ENCODE peak calls at places on chromosomes 7 and 10, in six cellular contexts. One of them, this sample, is unnamed.

GRCh38 chr7:114979388-114979787 is 57.5 kb downstream of the MDFIC start:
- DNase-seq in stimulated activated CD4-positive, alpha-beta T cell treated with anti-CD3 and anti-CD28 coated beads, Interleukin-1b, Interleukin-23, amount 100 ng/mL, for 1 hour: no peak
- DNase-seq in left ventricle myocardium inferior: peak; percentile 37
- DNase-seq in stimulated activated CD8-positive, alpha-beta memory T cell treated with anti-CD3 and anti-CD28 coated beads, Interleukin-4, amount 100 ng/mL, for 4 hours: no peak
- DNase-seq in HTR-8/SVneo: no peak
- DNase-seq in activated CD4-positive, alpha-beta T cell treated with anti-CD3 and anti-CD28 coated beads, Interleukin-2, amount 50 U/mL, for 1 hour: no peak
- DNase-seq in this sample: no peak

GRCh38 chr7:48875300-48875916 is 48.9 kb upstream of the CDC14C start:
- DNase-seq in left ventricle myocardium inferior: peak; percentile 25
- DNase-seq in HTR-8/SVneo: no peak
- DNase-seq in activated CD4-positive, alpha-beta T cell treated with anti-CD3 and anti-CD28 coated beads, Interleukin-2, amount 50 U/mL, for 1 hour: no peak
- DNase-seq in stimulated activated CD8-positive, alpha-beta memory T cell treated with anti-CD3 and anti-CD28 coated beads, Interleukin-4, amount 100 ng/mL, for 4 hours: no peak
- DNase-seq in stimulated activated CD4-positive, alpha-beta T cell treated with anti-CD3 and anti-CD28 coated beads, Interleukin-1b, Interleukin-23, amount 100 ng/mL, for 1 hour: no peak
- DNase-seq in this sample: peak; percentile 57

GRCh38 chr10:98556061-98556460 is 109.3 kb upstream of the HPS1 start:
- DNase-seq in HTR-8/SVneo: no peak
- DNase-seq in stimulated activated CD4-positive, alpha-beta T cell treated with anti-CD3 and anti-CD28 coated beads, Interleukin-1b, Interleukin-23, amount 100 ng/mL, for 1 hour: no peak
- DNase-seq in stimulated activated CD8-positive, alpha-beta memory T cell treated with anti-CD3 and anti-CD28 coated beads, Interleukin-4, amount 100 ng/mL, for 4 hours: no peak
- DNase-seq in activated CD4-positive, alpha-beta T cell treated with anti-CD3 and anti-CD28 coated beads, Interleukin-2, amount 50 U/mL, for 1 hour: no peak
- DNase-seq in left ventricle myocardium inferior: no peak
- DNase-seq in this sample: no peak

GRCh38 chr7:32163911-32164310 is 93.7 kb upstream of the PDE1C start:
- DNase-seq in HTR-8/SVneo: no peak
- DNase-seq in stimulated activated CD4-positive, alpha-beta T cell treated with anti-CD3 and anti-CD28 coated beads, Interleukin-1b, Interleukin-23, amount 100 ng/mL, for 1 hour: no peak
- DNase-seq in left ventricle myocardium inferior: no peak
- DNase-seq in stimulated activated CD8-positive, alpha-beta memory T cell treated with anti-CD3 and anti-CD28 coated beads, Interleukin-4, amount 100 ng/mL, for 4 hours: no peak
- DNase-seq in activated CD4-positive, alpha-beta T cell treated with anti-CD3 and anti-CD28 coated beads, Interleukin-2, amount 50 U/mL, for 1 hour: no peak
- DNase-seq in this sample: no peak

GRCh38 chr7:107103369-107103768 is 58.9 kb downstream of the PRKAR2B start:
- DNase-seq in activated CD4-positive, alpha-beta T cell treated with anti-CD3 and anti-CD28 coated beads, Interleukin-2, amount 50 U/mL, for 1 hour: no peak
- DNase-seq in stimulated activated CD4-positive, alpha-beta T cell treated with anti-CD3 and anti-CD28 coated beads, Interleukin-1b, Interleukin-23, amount 100 ng/mL, for 1 hour: no peak
- DNase-seq in left ventricle myocardium inferior: no peak
- DNase-seq in HTR-8/SVneo: peak; percentile 57
- DNase-seq in stimulated activated CD8-positive, alpha-beta memory T cell treated with anti-CD3 and anti-CD28 coated beads, Interleukin-4, amount 100 ng/mL, for 4 hours: no peak
- DNase-seq in this sample: no peak

GRCh38 chr7:29332027-29332806 is 137.6 kb downstream of the CHN2 start:
- DNase-seq in activated CD4-positive, alpha-beta T cell treated with anti-CD3 and anti-CD28 coated beads, Interleukin-2, amount 50 U/mL, for 1 hour: no peak
- DNase-seq in left ventricle myocardium inferior: no peak
- DNase-seq in stimulated activated CD4-positive, alpha-beta T cell treated with anti-CD3 and anti-CD28 coated beads, Interleukin-1b, Interleukin-23, amount 100 ng/mL, for 1 hour: no peak
- DNase-seq in HTR-8/SVneo: no peak
- DNase-seq in stimulated activated CD8-positive, alpha-beta memory T cell treated with anti-CD3 and anti-CD28 coated beads, Interleukin-4, amount 100 ng/mL, for 4 hours: no peak
- DNase-seq in this sample: no peak

GRCh38 chr10:113073549-113074189 is 123.6 kb downstream of the TCF7L2 start:
- DNase-seq in activated CD4-positive, alpha-beta T cell treated with anti-CD3 and anti-CD28 coated beads, Interleukin-2, amount 50 U/mL, for 1 hour: no peak
- DNase-seq in HTR-8/SVneo: peak; percentile 77
- DNase-seq in left ventricle myocardium inferior: peak; percentile 55
- DNase-seq in stimulated activated CD8-positive, alpha-beta memory T cell treated with anti-CD3 and anti-CD28 coated beads, Interleukin-4, amount 100 ng/mL, for 4 hours: no peak
- DNase-seq in stimulated activated CD4-positive, alpha-beta T cell treated with anti-CD3 and anti-CD28 coated beads, Interleukin-1b, Interleukin-23, amount 100 ng/mL, for 1 hour: no peak
- DNase-seq in this sample: no peak

GRCh38 chr10:68208424-68209042 is 23.4 kb downstream of the ATOH7 start:
- DNase-seq in activated CD4-positive, alpha-beta T cell treated with anti-CD3 and anti-CD28 coated beads, Interleukin-2, amount 50 U/mL, for 1 hour: no peak
- DNase-seq in stimulated activated CD4-positive, alpha-beta T cell treated with anti-CD3 and anti-CD28 coated beads, Interleukin-1b, Interleukin-23, amount 100 ng/mL, for 1 hour: no peak
- DNase-seq in stimulated activated CD8-positive, alpha-beta memory T cell treated with anti-CD3 and anti-CD28 coated beads, Interleukin-4, amount 100 ng/mL, for 4 hours: no peak
- DNase-seq in HTR-8/SVneo: peak; percentile 73
- DNase-seq in left ventricle myocardium inferior: no peak
- DNase-seq in this sample: peak; percentile 59

GRCh38 chr10:73907841-73908517 is 3.0 kb upstream of the PLAU start:
- DNase-seq in activated CD4-positive, alpha-beta T cell treated with anti-CD3 and anti-CD28 coated beads, Interleukin-2, amount 50 U/mL, for 1 hour: no peak
- DNase-seq in HTR-8/SVneo: no peak
- DNase-seq in stimulated activated CD4-positive, alpha-beta T cell treated with anti-CD3 and anti-CD28 coated beads, Interleukin-1b, Interleukin-23, amount 100 ng/mL, for 1 hour: no peak
- DNase-seq in left ventricle myocardium inferior: peak; percentile 44
- DNase-seq in stimulated activated CD8-positive, alpha-beta memory T cell treated with anti-CD3 and anti-CD28 coated beads, Interleukin-4, amount 100 ng/mL, for 4 hours: no peak
- DNase-seq in this sample: no peak

GRCh38 chr7:152462995-152463713 is 27.4 kb upstream of the KMT2C start:
- DNase-seq in activated CD4-positive, alpha-beta T cell treated with anti-CD3 and anti-CD28 coated beads, Interleukin-2, amount 50 U/mL, for 1 hour: no peak
- DNase-seq in stimulated activated CD8-positive, alpha-beta memory T cell treated with anti-CD3 and anti-CD28 coated beads, Interleukin-4, amount 100 ng/mL, for 4 hours: no peak
- DNase-seq in stimulated activated CD4-positive, alpha-beta T cell treated with anti-CD3 and anti-CD28 coated beads, Interleukin-1b, Interleukin-23, amount 100 ng/mL, for 1 hour: no peak
- DNase-seq in HTR-8/SVneo: peak; percentile 27
- DNase-seq in left ventricle myocardium inferior: no peak
- DNase-seq in this sample: peak; percentile 91

GRCh38 chr7:69517985-69518731 is 80.1 kb upstream of the AUTS2 start:
- DNase-seq in stimulated activated CD4-positive, alpha-beta T cell treated with anti-CD3 and anti-CD28 coated beads, Interleukin-1b, Interleukin-23, amount 100 ng/mL, for 1 hour: no peak
- DNase-seq in HTR-8/SVneo: no peak
- DNase-seq in activated CD4-positive, alpha-beta T cell treated with anti-CD3 and anti-CD28 coated beads, Interleukin-2, amount 50 U/mL, for 1 hour: no peak
- DNase-seq in left ventricle myocardium inferior: no peak
- DNase-seq in stimulated activated CD8-positive, alpha-beta memory T cell treated with anti-CD3 and anti-CD28 coated beads, Interleukin-4, amount 100 ng/mL, for 4 hours: no peak
- DNase-seq in this sample: peak; percentile 64

GRCh38 chr7:130358471-130358870 is 13.9 kb downstream of the CPA5 start:
- DNase-seq in stimulated activated CD8-positive, alpha-beta memory T cell treated with anti-CD3 and anti-CD28 coated beads, Interleukin-4, amount 100 ng/mL, for 4 hours: no peak
- DNase-seq in activated CD4-positive, alpha-beta T cell treated with anti-CD3 and anti-CD28 coated beads, Interleukin-2, amount 50 U/mL, for 1 hour: no peak
- DNase-seq in HTR-8/SVneo: no peak
- DNase-seq in stimulated activated CD4-positive, alpha-beta T cell treated with anti-CD3 and anti-CD28 coated beads, Interleukin-1b, Interleukin-23, amount 100 ng/mL, for 1 hour: no peak
- DNase-seq in left ventricle myocardium inferior: no peak
- DNase-seq in this sample: no peak

GRCh38 chr7:134473861-134474291 is 15.0 kb upstream of the AKR1B1 start:
- DNase-seq in activated CD4-positive, alpha-beta T cell treated with anti-CD3 and anti-CD28 coated beads, Interleukin-2, amount 50 U/mL, for 1 hour: no peak
- DNase-seq in left ventricle myocardium inferior: no peak
- DNase-seq in stimulated activated CD4-positive, alpha-beta T cell treated with anti-CD3 and anti-CD28 coated beads, Interleukin-1b, Interleukin-23, amount 100 ng/mL, for 1 hour: no peak
- DNase-seq in stimulated activated CD8-positive, alpha-beta memory T cell treated with anti-CD3 and anti-CD28 coated beads, Interleukin-4, amount 100 ng/mL, for 4 hours: no peak
- DNase-seq in HTR-8/SVneo: no peak
- DNase-seq in this sample: no peak

GRCh38 chr10:2094171-2094570 is 356.8 kb upstream of the ADARB2 start:
- DNase-seq in HTR-8/SVneo: no peak
- DNase-seq in left ventricle myocardium inferior: no peak
- DNase-seq in stimulated activated CD4-positive, alpha-beta T cell treated with anti-CD3 and anti-CD28 coated beads, Interleukin-1b, Interleukin-23, amount 100 ng/mL, for 1 hour: no peak
- DNase-seq in activated CD4-positive, alpha-beta T cell treated with anti-CD3 and anti-CD28 coated beads, Interleukin-2, amount 50 U/mL, for 1 hour: no peak
- DNase-seq in stimulated activated CD8-positive, alpha-beta memory T cell treated with anti-CD3 and anti-CD28 coated beads, Interleukin-4, amount 100 ng/mL, for 4 hours: no peak
- DNase-seq in this sample: no peak

GRCh38 chr10:73058057-73058591 is 38.5 kb downstream of the P4HA1 start:
- DNase-seq in HTR-8/SVneo: no peak
- DNase-seq in activated CD4-positive, alpha-beta T cell treated with anti-CD3 and anti-CD28 coated beads, Interleukin-2, amount 50 U/mL, for 1 hour: no peak
- DNase-seq in stimulated activated CD8-positive, alpha-beta memory T cell treated with anti-CD3 and anti-CD28 coated beads, Interleukin-4, amount 100 ng/mL, for 4 hours: no peak
- DNase-seq in stimulated activated CD4-positive, alpha-beta T cell treated with anti-CD3 and anti-CD28 coated beads, Interleukin-1b, Interleukin-23, amount 100 ng/mL, for 1 hour: no peak
- DNase-seq in left ventricle myocardium inferior: no peak
- DNase-seq in this sample: no peak

GRCh38 chr7:97079300-97079699 is 38.2 kb upstream of the SDHAF3 start:
- DNase-seq in stimulated activated CD8-positive, alpha-beta memory T cell treated with anti-CD3 and anti-CD28 coated beads, Interleukin-4, amount 100 ng/mL, for 4 hours: no peak
- DNase-seq in stimulated activated CD4-positive, alpha-beta T cell treated with anti-CD3 and anti-CD28 coated beads, Interleukin-1b, Interleukin-23, amount 100 ng/mL, for 1 hour: no peak
- DNase-seq in left ventricle myocardium inferior: no peak
- DNase-seq in activated CD4-positive, alpha-beta T cell treated with anti-CD3 and anti-CD28 coated beads, Interleukin-2, amount 50 U/mL, for 1 hour: no peak
- DNase-seq in HTR-8/SVneo: no peak
- DNase-seq in this sample: no peak

GRCh38 chr7:24920702-24921679 is 59.0 kb downstream of the OSBPL3 start:
- DNase-seq in stimulated activated CD4-positive, alpha-beta T cell treated with anti-CD3 and anti-CD28 coated beads, Interleukin-1b, Interleukin-23, amount 100 ng/mL, for 1 hour: no peak
- DNase-seq in stimulated activated CD8-positive, alpha-beta memory T cell treated with anti-CD3 and anti-CD28 coated beads, Interleukin-4, amount 100 ng/mL, for 4 hours: no peak
- DNase-seq in activated CD4-positive, alpha-beta T cell treated with anti-CD3 and anti-CD28 coated beads, Interleukin-2, amount 50 U/mL, for 1 hour: no peak
- DNase-seq in HTR-8/SVneo: no peak
- DNase-seq in left ventricle myocardium inferior: no peak
- DNase-seq in this sample: no peak

GRCh38 chr7:55898287-55898686 is 11.0 kb downstream of the ZNF713 start:
- DNase-seq in stimulated activated CD4-positive, alpha-beta T cell treated with anti-CD3 and anti-CD28 coated beads, Interleukin-1b, Interleukin-23, amount 100 ng/mL, for 1 hour: no peak
- DNase-seq in activated CD4-positive, alpha-beta T cell treated with anti-CD3 and anti-CD28 coated beads, Interleukin-2, amount 50 U/mL, for 1 hour: no peak
- DNase-seq in left ventricle myocardium inferior: no peak
- DNase-seq in HTR-8/SVneo: no peak
- DNase-seq in stimulated activated CD8-positive, alpha-beta memory T cell treated with anti-CD3 and anti-CD28 coated beads, Interleukin-4, amount 100 ng/mL, for 4 hours: no peak
- DNase-seq in this sample: no peak

GRCh38 chr7:157685430-157686284 is 348.9 kb downstream of the DNAJB6 start:
- DNase-seq in activated CD4-positive, alpha-beta T cell treated with anti-CD3 and anti-CD28 coated beads, Interleukin-2, amount 50 U/mL, for 1 hour: no peak
- DNase-seq in HTR-8/SVneo: no peak
- DNase-seq in stimulated activated CD4-positive, alpha-beta T cell treated with anti-CD3 and anti-CD28 coated beads, Interleukin-1b, Interleukin-23, amount 100 ng/mL, for 1 hour: no peak
- DNase-seq in left ventricle myocardium inferior: no peak
- DNase-seq in stimulated activated CD8-positive, alpha-beta memory T cell treated with anti-CD3 and anti-CD28 coated beads, Interleukin-4, amount 100 ng/mL, for 4 hours: no peak
- DNase-seq in this sample: peak; percentile 69

GRCh38 chr10:76649271-76649670 is 988.3 kb downstream of the KCNMA1 start:
- DNase-seq in left ventricle myocardium inferior: no peak
- DNase-seq in HTR-8/SVneo: no peak
- DNase-seq in stimulated activated CD8-positive, alpha-beta memory T cell treated with anti-CD3 and anti-CD28 coated beads, Interleukin-4, amount 100 ng/mL, for 4 hours: no peak
- DNase-seq in stimulated activated CD4-positive, alpha-beta T cell treated with anti-CD3 and anti-CD28 coated beads, Interleukin-1b, Interleukin-23, amount 100 ng/mL, for 1 hour: no peak
- DNase-seq in activated CD4-positive, alpha-beta T cell treated with anti-CD3 and anti-CD28 coated beads, Interleukin-2, amount 50 U/mL, for 1 hour: no peak
- DNase-seq in this sample: no peak

GRCh38 chr10:71246591-71247143 is 34.3 kb downstream of the UNC5B start:
- DNase-seq in stimulated activated CD4-positive, alpha-beta T cell treated with anti-CD3 and anti-CD28 coated beads, Interleukin-1b, Interleukin-23, amount 100 ng/mL, for 1 hour: no peak
- DNase-seq in HTR-8/SVneo: peak; percentile 30
- DNase-seq in stimulated activated CD8-positive, alpha-beta memory T cell treated with anti-CD3 and anti-CD28 coated beads, Interleukin-4, amount 100 ng/mL, for 4 hours: no peak
- DNase-seq in left ventricle myocardium inferior: peak; percentile 12
- DNase-seq in activated CD4-positive, alpha-beta T cell treated with anti-CD3 and anti-CD28 coated beads, Interleukin-2, amount 50 U/mL, for 1 hour: no peak
- DNase-seq in this sample: no peak

GRCh38 chr7:471866-472639 is 47.6 kb downstream of the PDGFA start:
- DNase-seq in HTR-8/SVneo: peak; percentile 79
- DNase-seq in activated CD4-positive, alpha-beta T cell treated with anti-CD3 and anti-CD28 coated beads, Interleukin-2, amount 50 U/mL, for 1 hour: no peak
- DNase-seq in stimulated activated CD4-positive, alpha-beta T cell treated with anti-CD3 and anti-CD28 coated beads, Interleukin-1b, Interleukin-23, amount 100 ng/mL, for 1 hour: no peak
- DNase-seq in stimulated activated CD8-positive, alpha-beta memory T cell treated with anti-CD3 and anti-CD28 coated beads, Interleukin-4, amount 100 ng/mL, for 4 hours: no peak
- DNase-seq in left ventricle myocardium inferior: peak; percentile 81
- DNase-seq in this sample: no peak

GRCh38 chr7:76318488-76319353 is 16.2 kb downstream of the HSPB1 start:
- DNase-seq in stimulated activated CD4-positive, alpha-beta T cell treated with anti-CD3 and anti-CD28 coated beads, Interleukin-1b, Interleukin-23, amount 100 ng/mL, for 1 hour: no peak
- DNase-seq in left ventricle myocardium inferior: peak; percentile 72
- DNase-seq in activated CD4-positive, alpha-beta T cell treated with anti-CD3 and anti-CD28 coated beads, Interleukin-2, amount 50 U/mL, for 1 hour: peak; percentile 55
- DNase-seq in stimulated activated CD8-positive, alpha-beta memory T cell treated with anti-CD3 and anti-CD28 coated beads, Interleukin-4, amount 100 ng/mL, for 4 hours: no peak
- DNase-seq in HTR-8/SVneo: no peak
- DNase-seq in this sample: peak; percentile 84

GRCh38 chr7:74193054-74193453 is 16.8 kb upstream of the LAT2 start:
- DNase-seq in stimulated activated CD8-positive, alpha-beta memory T cell treated with anti-CD3 and anti-CD28 coated beads, Interleukin-4, amount 100 ng/mL, for 4 hours: no peak
- DNase-seq in left ventricle myocardium inferior: no peak
- DNase-seq in activated CD4-positive, alpha-beta T cell treated with anti-CD3 and anti-CD28 coated beads, Interleukin-2, amount 50 U/mL, for 1 hour: no peak
- DNase-seq in HTR-8/SVneo: no peak
- DNase-seq in stimulated activated CD4-positive, alpha-beta T cell treated with anti-CD3 and anti-CD28 coated beads, Interleukin-1b, Interleukin-23, amount 100 ng/mL, for 1 hour: no peak
- DNase-seq in this sample: no peak

GRCh38 chr10:132891994-132892393 is 50.4 kb downstream of the CFAP46 start:
- DNase-seq in stimulated activated CD8-positive, alpha-beta memory T cell treated with anti-CD3 and anti-CD28 coated beads, Interleukin-4, amount 100 ng/mL, for 4 hours: no peak
- DNase-seq in HTR-8/SVneo: no peak
- DNase-seq in stimulated activated CD4-positive, alpha-beta T cell treated with anti-CD3 and anti-CD28 coated beads, Interleukin-1b, Interleukin-23, amount 100 ng/mL, for 1 hour: no peak
- DNase-seq in left ventricle myocardium inferior: no peak
- DNase-seq in activated CD4-positive, alpha-beta T cell treated with anti-CD3 and anti-CD28 coated beads, Interleukin-2, amount 50 U/mL, for 1 hour: no peak
- DNase-seq in this sample: no peak

GRCh38 chr10:100008708-100009282 is 952 bp downstream of the DNMBP start:
- DNase-seq in stimulated activated CD8-positive, alpha-beta memory T cell treated with anti-CD3 and anti-CD28 coated beads, Interleukin-4, amount 100 ng/mL, for 4 hours: no peak
- DNase-seq in left ventricle myocardium inferior: no peak
- DNase-seq in HTR-8/SVneo: no peak
- DNase-seq in activated CD4-positive, alpha-beta T cell treated with anti-CD3 and anti-CD28 coated beads, Interleukin-2, amount 50 U/mL, for 1 hour: no peak
- DNase-seq in stimulated activated CD4-positive, alpha-beta T cell treated with anti-CD3 and anti-CD28 coated beads, Interleukin-1b, Interleukin-23, amount 100 ng/mL, for 1 hour: no peak
- DNase-seq in this sample: no peak

GRCh38 chr7:129210256-129210988 is 14.4 kb upstream of the AHCYL2 start:
- DNase-seq in activated CD4-positive, alpha-beta T cell treated with anti-CD3 and anti-CD28 coated beads, Interleukin-2, amount 50 U/mL, for 1 hour: peak; percentile 61
- DNase-seq in left ventricle myocardium inferior: peak; percentile 82
- DNase-seq in stimulated activated CD8-positive, alpha-beta memory T cell treated with anti-CD3 and anti-CD28 coated beads, Interleukin-4, amount 100 ng/mL, for 4 hours: peak; percentile 33
- DNase-seq in HTR-8/SVneo: peak; percentile 62
- DNase-seq in stimulated activated CD4-positive, alpha-beta T cell treated with anti-CD3 and anti-CD28 coated beads, Interleukin-1b, Interleukin-23, amount 100 ng/mL, for 1 hour: no peak
- DNase-seq in this sample: peak; percentile 75

GRCh38 chr10:107529350-107529749 is 364.8 kb upstream of the SORCS1 start:
- DNase-seq in activated CD4-positive, alpha-beta T cell treated with anti-CD3 and anti-CD28 coated beads, Interleukin-2, amount 50 U/mL, for 1 hour: no peak
- DNase-seq in stimulated activated CD8-positive, alpha-beta memory T cell treated with anti-CD3 and anti-CD28 coated beads, Interleukin-4, amount 100 ng/mL, for 4 hours: no peak
- DNase-seq in HTR-8/SVneo: no peak
- DNase-seq in left ventricle myocardium inferior: no peak
- DNase-seq in stimulated activated CD4-positive, alpha-beta T cell treated with anti-CD3 and anti-CD28 coated beads, Interleukin-1b, Interleukin-23, amount 100 ng/mL, for 1 hour: no peak
- DNase-seq in this sample: no peak

GRCh38 chr10:12340937-12341336 is 8.4 kb upstream of the CAMK1D start:
- DNase-seq in stimulated activated CD8-positive, alpha-beta memory T cell treated with anti-CD3 and anti-CD28 coated beads, Interleukin-4, amount 100 ng/mL, for 4 hours: no peak
- DNase-seq in HTR-8/SVneo: no peak
- DNase-seq in left ventricle myocardium inferior: no peak
- DNase-seq in activated CD4-positive, alpha-beta T cell treated with anti-CD3 and anti-CD28 coated beads, Interleukin-2, amount 50 U/mL, for 1 hour: no peak
- DNase-seq in stimulated activated CD4-positive, alpha-beta T cell treated with anti-CD3 and anti-CD28 coated beads, Interleukin-1b, Interleukin-23, amount 100 ng/mL, for 1 hour: no peak
- DNase-seq in this sample: no peak

GRCh38 chr10:5447071-5447470 is 34.7 kb downstream of the NET1 start:
- DNase-seq in activated CD4-positive, alpha-beta T cell treated with anti-CD3 and anti-CD28 coated beads, Interleukin-2, amount 50 U/mL, for 1 hour: no peak
- DNase-seq in HTR-8/SVneo: no peak
- DNase-seq in stimulated activated CD8-positive, alpha-beta memory T cell treated with anti-CD3 and anti-CD28 coated beads, Interleukin-4, amount 100 ng/mL, for 4 hours: no peak
- DNase-seq in left ventricle myocardium inferior: no peak
- DNase-seq in stimulated activated CD4-positive, alpha-beta T cell treated with anti-CD3 and anti-CD28 coated beads, Interleukin-1b, Interleukin-23, amount 100 ng/mL, for 1 hour: no peak
- DNase-seq in this sample: no peak

This sample was measured in retina.